ENCODE peak calls at places on chromosomes 6 and 20, in four cellular contexts. J, M, N and T are unnamed samples.

GRCh38 chr6:113997106-113997505 is 26.2 kb upstream of the HDAC2 start:
- DNase-seq in J (peak), M (no peak), N (no peak), T (no peak)

GRCh38 chr6:160735523-160735922 is 33.5 kb downstream of the PLG start:
- DNase-seq in J (no peak), M (no peak), N (no peak), T (no peak)

GRCh38 chr6:26581164-26581915 is 15.4 kb upstream of the ABT1 start:
- DNase-seq in J (no peak), M (no peak), N (no peak), T (no peak)

GRCh38 chr6:128358111-128358780 is 162.2 kb downstream of the PTPRK start:
- DNase-seq in J (no peak), M (no peak), N (no peak), T (no peak)

GRCh38 chr20:35823937-35824336 is 52.1 kb downstream of the PHF20 start:
- DNase-seq in J (no peak), M (no peak), N (no peak), T (no peak)

GRCh38 chr20:41052742-41053419 is 24.3 kb downstream of the TOP1 start:
- DNase-seq in J (no peak), M (no peak), N (no peak), T (no peak)

GRCh38 chr6:46828939-46829338 is 35.8 kb downstream of the MEP1A start:
- DNase-seq in J (no peak), M (no peak), N (no peak), T (no peak)

GRCh38 chr20:61522498-61523090 is 270.5 kb downstream of the CDH4 start:
- DNase-seq in J (no peak), M (no peak), N (no peak), T (no peak)

GRCh38 chr20:20547221-20547875 is 165.1 kb downstream of the RALGAPA2 start:
- DNase-seq in J (no peak), M (no peak), N (no peak), T (no peak)

GRCh38 chr6:152124432-152125074 is 317.1 kb downstream of the ESR1 start:
- DNase-seq in J (peak), M (peak), N (no peak), T (no peak)

GRCh38 chr6:135854799-135855198 is 3.3 kb downstream of the PDE7B start:
- DNase-seq in J (no peak), M (no peak), N (no peak), T (no peak)

GRCh38 chr6:39879535-39879934 is 54.7 kb downstream of the MOCS1 start:
- DNase-seq in J (no peak), M (no peak), N (no peak), T (no peak)

GRCh38 chr20:1994627-1995026 is 769 bp upstream of the PDYN start:
- DNase-seq in J (no peak), M (no peak), N (no peak), T (no peak)

GRCh38 chr20:4476903-4477302 is 244.8 kb upstream of the PRND start:
- DNase-seq in J (no peak), M (no peak), N (no peak), T (no peak)

GRCh38 chr6:6660339-6661045 is 72.0 kb downstream of the LY86 start:
- DNase-seq in J (no peak), M (no peak), N (no peak), T (no peak)

GRCh38 chr6:14743465-14744211 is 502.2 kb upstream of the JARID2 start:
- DNase-seq in J (peak), M (no peak), N (no peak), T (peak)

GRCh38 chr20:47382746-47383145 is 26.2 kb upstream of the ZMYND8 start:
- DNase-seq in J (no peak), M (no peak), N (no peak), T (no peak)

GRCh38 chr6:133333852-133334251 is 92.7 kb downstream of the EYA4 start:
- DNase-seq in J (no peak), M (no peak), N (no peak), T (no peak)

GRCh38 chr6:150293423-150294280 is 75.2 kb upstream of the IYD start:
- DNase-seq in J (peak), M (no peak), N (no peak), T (no peak)

GRCh38 chr6:17431581-17431980 is 38.2 kb downstream of the CAP2 start:
- DNase-seq in J (peak), M (no peak), N (no peak), T (no peak)

GRCh38 chr6:149060985-149061760 is 256.3 kb upstream of the TAB2 start:
- DNase-seq in J (peak), M (no peak), N (no peak), T (no peak)

GRCh38 chr6:144277174-144277573 is 8.0 kb upstream of the UTRN start:
- DNase-seq in J (no peak), M (no peak), N (no peak), T (no peak)

GRCh38 chr6:95991906-95992305 is 23.9 kb upstream of the FUT9 start:
- DNase-seq in J (no peak), M (no peak), N (no peak), T (no peak)

GRCh38 chr20:44085616-44086434 is 101.2 kb downstream of the JPH2 start:
- DNase-seq in J (no peak), M (no peak), N (no peak), T (no peak)

GRCh38 chr6:97401533-97401932 is 118.5 kb upstream of the MMS22L start:
- DNase-seq in J (no peak), M (no peak), N (no peak), T (no peak)

GRCh38 chr6:32886674-32887383 is 32.8 kb downstream of the PSMB9 start:
- DNase-seq in J (peak), M (no peak), N (no peak), T (no peak)

GRCh38 chr6:136803589-136803988 is 11.3 kb upstream of the MAP3K5 start:
- DNase-seq in J (no peak), M (no peak), N (no peak), T (no peak)

GRCh38 chr6:26065952-26066380 is 21.3 kb upstream of the HFE start:
- DNase-seq in J (peak), M (peak), N (no peak), T (no peak)

GRCh38 chr20:43023836-43024235 is 165.9 kb downstream of the PTPRT start:
- DNase-seq in J (no peak), M (no peak), N (no peak), T (no peak)

GRCh38 chr6:133595076-133595868 is 293.6 kb upstream of the TCF21 start:
- DNase-seq in J (peak), M (no peak), N (no peak), T (no peak)

GRCh38 chr6:38035478-38035877 is 216.0 kb downstream of the ZFAND3 start:
- DNase-seq in J (no peak), M (no peak), N (no peak), T (no peak)